ENCODE peak calls at places on chromosomes 2 and 18, in five cellular contexts. F is Calu3, N is neural crest cell, K is AG04449, X is GM20000. M is an unnamed sample.

GRCh38 chr2:228321019-228321418 is 139.5 kb upstream of the SPHKAP start:
- DNase-seq in F (no peak), N (no peak), K (no peak), X (no peak), M (no peak)

GRCh38 chr2:210162466-210163124 is 8.6 kb downstream of the KANSL1L start:
- DNase-seq in F (no peak), N (no peak), K (no peak), X (no peak), M (no peak)

GRCh38 chr2:48258750-48259149 is 271.2 kb upstream of the STON1 start:
- DNase-seq in F (no peak), N (no peak), K (no peak), X (no peak), M (no peak)

GRCh38 chr2:168545439-168546082 is 89.5 kb downstream of the CERS6 start:
- DNase-seq in F (peak; percentile 62), N (no peak), K (peak; percentile 42), X (no peak), M (no peak)

GRCh38 chr2:70919672-70920366 is 15.9 kb upstream of the ATP6V1B1 start:
- DNase-seq in F (peak; percentile 92), N (peak; percentile 96), K (no peak), X (peak; percentile 78), M (peak; percentile 96)

GRCh38 chr2:220999351-220999750 is 572.8 kb downstream of the EPHA4 start:
- DNase-seq in F (no peak), N (no peak), K (no peak), X (no peak), M (no peak)

GRCh38 chr2:69628325-69629038 is 15.1 kb downstream of the AAK1 start:
- DNase-seq in F (no peak), N (no peak), K (no peak), X (no peak), M (no peak)

GRCh38 chr2:171287036-171287435 is 126.3 kb upstream of the TLK1 start:
- DNase-seq in F (no peak), N (no peak), K (no peak), X (no peak), M (no peak)

GRCh38 chr2:47161475-47161874 is 6.4 kb upstream of the STPG4 start:
- DNase-seq in F (no peak), N (no peak), K (no peak), X (no peak), M (no peak)

GRCh38 chr2:121197369-121198091 is 87.5 kb downstream of the TFCP2L1 start:
- DNase-seq in F (peak; percentile 76), N (no peak), K (no peak), X (no peak), M (no peak)

GRCh38 chr2:76640905-76641304 is 881.3 kb downstream of the LRRTM4 start:
- DNase-seq in F (no peak), N (no peak), K (no peak), X (no peak), M (no peak)

GRCh38 chr18:10927290-10927979 is 221.9 kb downstream of the PIEZO2 start:
- DNase-seq in F (no peak), N (no peak), K (no peak), X (no peak), M (no peak)

GRCh38 chr2:151808258-151809072 is 19.8 kb downstream of the ARL5A start:
- DNase-seq in F (no peak), N (no peak), K (no peak), X (no peak), M (no peak)

GRCh38 chr2:121237980-121238665 is 46.9 kb downstream of the TFCP2L1 start:
- DNase-seq in F (no peak), N (no peak), K (no peak), X (no peak), M (no peak)

GRCh38 chr2:223779877-223780276 is 57.5 kb downstream of the AP1S3 start:
- DNase-seq in F (peak; percentile 64), N (peak; percentile 14), K (no peak), X (peak; percentile 62), M (peak; percentile 20)

GRCh38 chr18:3262234-3263171 is 570 bp downstream of the MYL12B start:
- DNase-seq in F (no peak), N (no peak), K (no peak), X (no peak), M (no peak)

GRCh38 chr2:73823916-73824523 is 4.7 kb upstream of the STAMBP start:
- DNase-seq in F (peak; percentile 46), N (no peak), K (peak; percentile 70), X (peak; percentile 68), M (peak; percentile 18)

GRCh38 chr2:20429528-20429927 is 17.3 kb upstream of the RHOB start:
- DNase-seq in F (no peak), N (no peak), K (no peak), X (peak; percentile 48), M (no peak)

GRCh38 chr2:120729410-120730052 is 6.1 kb upstream of the GLI2 start:
- DNase-seq in F (peak; percentile 39), N (no peak), K (no peak), X (no peak), M (no peak)

GRCh38 chr18:74303936-74304335 is 11.7 kb upstream of the C18orf63 start:
- DNase-seq in F (no peak), N (no peak), K (no peak), X (no peak), M (no peak)

GRCh38 chr2:150997066-150997465 is 264.6 kb downstream of the RBM43 start:
- DNase-seq in F (no peak), N (no peak), K (no peak), X (no peak), M (no peak)

GRCh38 chr2:168700615-168701245 is 101.7 kb upstream of the NOSTRIN start:
- DNase-seq in F (no peak), N (no peak), K (no peak), X (no peak), M (no peak)

GRCh38 chr18:58819051-58819450 is 45.6 kb upstream of the ZNF532 start:
- DNase-seq in F (no peak), N (no peak), K (no peak), X (peak; percentile 55), M (no peak)

GRCh38 chr2:32496657-32497056 is 131.2 kb upstream of the TTC27 start:
- DNase-seq in F (no peak), N (no peak), K (no peak), X (no peak), M (no peak)

GRCh38 chr2:44836174-44836573 is 105.3 kb upstream of the SIX3 start:
- DNase-seq in F (no peak), N (no peak), K (no peak), X (no peak), M (no peak)

GRCh38 chr2:179447839-179448447 is 183.3 kb upstream of the SESTD1 start:
- DNase-seq in F (no peak), N (no peak), K (no peak), X (no peak), M (no peak)

GRCh38 chr2:56184500-56184996 is 758 bp downstream of the CCDC85A start:
- DNase-seq in F (peak; percentile 59), N (peak; percentile 14), K (no peak), X (no peak), M (peak; percentile 47)

GRCh38 chr2:56183643-56184499 is at the start of gene CCDC85A:
- DNase-seq in F (peak; percentile 92), N (peak; percentile 86), K (no peak), X (peak; percentile 91), M (peak; percentile 96)

GRCh38 chr2:56182420-56182819 is 1.4 kb upstream of the CCDC85A start:
- DNase-seq in F (no peak), N (no peak), K (no peak), X (no peak), M (no peak)

GRCh38 chr2:56185582-56186046 is 1.8 kb downstream of the CCDC85A start:
- DNase-seq in F (peak; percentile 58), N (peak; percentile 12), K (no peak), X (no peak), M (peak; percentile 69)

GRCh38 chr2:56185101-56185581 is 1.4 kb downstream of the CCDC85A start:
- DNase-seq in F (peak; percentile 44), N (no peak), K (no peak), X (no peak), M (peak; percentile 36)
- TF ChIP-seq CTCF in F (no peak), N (no peak), K (no peak), X (no peak), M (no peak)

GRCh38 chr2:226991663-226992062 is 155.8 kb downstream of the RHBDD1 start:
- DNase-seq in F (no peak), N (no peak), K (no peak), X (no peak), M (no peak)

GRCh38 chr2:226999676-227000075 is 163.8 kb downstream of the RHBDD1 start:
- DNase-seq in F (no peak), N (no peak), K (no peak), X (no peak), M (no peak)

GRCh38 chr2:226995625-226996041 is 159.8 kb downstream of the RHBDD1 start:
- DNase-seq in F (no peak), N (no peak), K (no peak), X (peak; percentile 29), M (no peak)

GRCh38 chr2:226993171-226993570 is 157.3 kb downstream of the RHBDD1 start:
- DNase-seq in F (no peak), N (no peak), K (no peak), X (no peak), M (no peak)

GRCh38 chr2:226994775-226995174 is 158.9 kb downstream of the RHBDD1 start:
- DNase-seq in F (no peak), N (no peak), K (no peak), X (no peak), M (no peak)
- TF ChIP-seq CTCF in F (no peak), N (peak; percentile 34), K (no peak), X (no peak), M (no peak)

GRCh38 chr2:213227458-213227857 is 56.8 kb upstream of the SPAG16 start:
- DNase-seq in F (no peak), N (no peak), K (no peak), X (no peak), M (no peak)
- TF ChIP-seq CTCF in F (no peak), N (no peak), K (no peak), X (no peak), M (no peak)

GRCh38 chr2:95316466-95317122 is 19.4 kb downstream of the KCNIP3 start:
- DNase-seq in F (no peak), N (no peak), K (peak; percentile 46), X (no peak), M (no peak)
- TF ChIP-seq CTCF in F (no peak), N (no peak), K (no peak), X (no peak), M (no peak)

GRCh38 chr2:58358024-58358423 is 116.9 kb upstream of the FANCL start:
- DNase-seq in F (no peak), N (no peak), K (no peak), X (no peak), M (no peak)
- TF ChIP-seq CTCF in F (no peak), N (no peak), K (no peak), X (no peak), M (no peak)

M was measured in endothelial cell.